ENCODE peak calls at places on chromosomes 1 and 21, in six cellular contexts. One of them, this sample, is unnamed.

GRCh38 chr1:94083653-94084052 is 37.3 kb downstream of the ABCA4 start:
- DNase-seq in cardiac muscle cell: no peak
- DNase-seq in endodermal cell: no peak
- DNase-seq in H9: no peak
- DNase-seq in hepatocyte: no peak
- DNase-seq in thoracic aorta: no peak
- DNase-seq in this sample: no peak

GRCh38 chr1:145918144-145918991 is at the start of gene PEX11B:
- DNase-seq in cardiac muscle cell: peak; percentile 89
- DNase-seq in endodermal cell: peak; percentile 95
- DNase-seq in H9: peak; percentile 88
- DNase-seq in thoracic aorta: peak; percentile 65
- DNase-seq in hepatocyte: peak; percentile 92
- DNase-seq in this sample: peak; percentile 97

GRCh38 chr21:41634211-41634694 is 126.3 kb upstream of the TMPRSS2 start:
- DNase-seq in hepatocyte: peak; percentile 80
- DNase-seq in endodermal cell: no peak
- DNase-seq in cardiac muscle cell: no peak
- DNase-seq in thoracic aorta: no peak
- DNase-seq in H9: peak; percentile 54
- DNase-seq in this sample: no peak

GRCh38 chr1:23964790-23965740 is 5.4 kb downstream of the PNRC2 start:
- DNase-seq in cardiac muscle cell: no peak
- DNase-seq in thoracic aorta: no peak
- DNase-seq in H9: no peak
- DNase-seq in hepatocyte: peak; percentile 25
- DNase-seq in endodermal cell: no peak
- DNase-seq in this sample: no peak

GRCh38 chr1:218171302-218171893 is 113.7 kb upstream of the RRP15 start:
- DNase-seq in H9: no peak
- DNase-seq in cardiac muscle cell: peak; percentile 31
- DNase-seq in endodermal cell: no peak
- DNase-seq in hepatocyte: peak; percentile 39
- DNase-seq in thoracic aorta: no peak
- DNase-seq in this sample: no peak

GRCh38 chr1:117659565-117660264 is 53.9 kb downstream of the TENT5C start:
- DNase-seq in cardiac muscle cell: no peak
- DNase-seq in hepatocyte: no peak
- DNase-seq in thoracic aorta: no peak
- DNase-seq in endodermal cell: no peak
- DNase-seq in H9: no peak
- DNase-seq in this sample: no peak

GRCh38 chr1:180536796-180537372 is 21.9 kb upstream of the OVAAL start:
- DNase-seq in endodermal cell: no peak
- DNase-seq in cardiac muscle cell: no peak
- DNase-seq in hepatocyte: no peak
- DNase-seq in H9: no peak
- DNase-seq in thoracic aorta: no peak
- DNase-seq in this sample: no peak

GRCh38 chr1:178096421-178096820 is 2.5 kb downstream of the RASAL2 start:
- DNase-seq in cardiac muscle cell: no peak
- DNase-seq in hepatocyte: no peak
- DNase-seq in H9: no peak
- DNase-seq in endodermal cell: no peak
- DNase-seq in thoracic aorta: no peak
- DNase-seq in this sample: no peak

GRCh38 chr21:43361493-43362296 is 65.2 kb downstream of the SIK1 start:
- DNase-seq in cardiac muscle cell: no peak
- DNase-seq in hepatocyte: peak; percentile 52
- DNase-seq in endodermal cell: no peak
- DNase-seq in H9: no peak
- DNase-seq in thoracic aorta: no peak
- DNase-seq in this sample: peak; percentile 55

GRCh38 chr1:44031051-44031899 is at the start of gene SLC6A9:
- DNase-seq in hepatocyte: peak; percentile 78
- DNase-seq in H9: peak; percentile 70
- DNase-seq in thoracic aorta: peak; percentile 44
- DNase-seq in endodermal cell: peak; percentile 88
- DNase-seq in cardiac muscle cell: peak; percentile 72
- DNase-seq in this sample: peak; percentile 64

GRCh38 chr21:32061755-32062154 is 188.9 kb downstream of the HUNK start:
- DNase-seq in cardiac muscle cell: no peak
- DNase-seq in thoracic aorta: no peak
- DNase-seq in hepatocyte: no peak
- DNase-seq in endodermal cell: no peak
- DNase-seq in H9: no peak
- DNase-seq in this sample: no peak

GRCh38 chr1:244083544-244083943 is 32.5 kb downstream of the ZBTB18 start:
- DNase-seq in cardiac muscle cell: no peak
- DNase-seq in thoracic aorta: no peak
- DNase-seq in endodermal cell: no peak
- DNase-seq in H9: no peak
- DNase-seq in hepatocyte: no peak
- DNase-seq in this sample: no peak

GRCh38 chr21:42315296-42315891 is at the start of gene TFF3:
- DNase-seq in hepatocyte: peak; percentile 64
- DNase-seq in H9: no peak
- DNase-seq in thoracic aorta: no peak
- DNase-seq in cardiac muscle cell: no peak
- DNase-seq in endodermal cell: no peak
- DNase-seq in this sample: no peak

GRCh38 chr1:79353224-79353623 is 346.7 kb upstream of the ADGRL4 start:
- DNase-seq in hepatocyte: peak; percentile 53
- DNase-seq in endodermal cell: peak; percentile 55
- DNase-seq in cardiac muscle cell: peak; percentile 66
- DNase-seq in H9: no peak
- DNase-seq in thoracic aorta: no peak
- DNase-seq in this sample: peak; percentile 31

GRCh38 chr1:53293123-53293522 is 34.7 kb downstream of the LRP8 start:
- DNase-seq in H9: no peak
- DNase-seq in hepatocyte: no peak
- DNase-seq in cardiac muscle cell: no peak
- DNase-seq in endodermal cell: no peak
- DNase-seq in thoracic aorta: peak; percentile 25
- DNase-seq in this sample: no peak

GRCh38 chr1:184399192-184399847 is 12.5 kb downstream of the C1orf21 start:
- DNase-seq in thoracic aorta: no peak
- DNase-seq in hepatocyte: no peak
- DNase-seq in H9: no peak
- DNase-seq in cardiac muscle cell: no peak
- DNase-seq in endodermal cell: no peak
- DNase-seq in this sample: no peak

GRCh38 chr1:150516050-150516591 is 569 bp downstream of the FALEC start:
- DNase-seq in H9: peak; percentile 41
- DNase-seq in hepatocyte: no peak
- DNase-seq in endodermal cell: peak; percentile 66
- DNase-seq in thoracic aorta: no peak
- DNase-seq in cardiac muscle cell: no peak
- DNase-seq in this sample: no peak

GRCh38 chr21:31727181-31727580 is 4.7 kb downstream of the SCAF4 start:
- DNase-seq in endodermal cell: no peak
- DNase-seq in cardiac muscle cell: no peak
- DNase-seq in hepatocyte: no peak
- DNase-seq in thoracic aorta: no peak
- DNase-seq in H9: no peak
- DNase-seq in this sample: no peak

GRCh38 chr1:161956097-161956496 is 67.6 kb downstream of the OLFML2B start:
- DNase-seq in thoracic aorta: no peak
- DNase-seq in hepatocyte: peak; percentile 13
- DNase-seq in cardiac muscle cell: no peak
- DNase-seq in endodermal cell: no peak
- DNase-seq in H9: no peak
- DNase-seq in this sample: no peak

GRCh38 chr1:228373681-228374571 is 32.7 kb downstream of the TRIM11 start:
- DNase-seq in cardiac muscle cell: no peak
- DNase-seq in endodermal cell: no peak
- DNase-seq in thoracic aorta: no peak
- DNase-seq in H9: no peak
- DNase-seq in hepatocyte: no peak
- DNase-seq in this sample: peak; percentile 0

GRCh38 chr1:246267896-246268295 is 239.2 kb downstream of the SMYD3 start:
- DNase-seq in H9: peak; percentile 30
- DNase-seq in cardiac muscle cell: no peak
- DNase-seq in thoracic aorta: no peak
- DNase-seq in hepatocyte: peak; percentile 23
- DNase-seq in endodermal cell: peak; percentile 64
- DNase-seq in this sample: no peak

DNA sequence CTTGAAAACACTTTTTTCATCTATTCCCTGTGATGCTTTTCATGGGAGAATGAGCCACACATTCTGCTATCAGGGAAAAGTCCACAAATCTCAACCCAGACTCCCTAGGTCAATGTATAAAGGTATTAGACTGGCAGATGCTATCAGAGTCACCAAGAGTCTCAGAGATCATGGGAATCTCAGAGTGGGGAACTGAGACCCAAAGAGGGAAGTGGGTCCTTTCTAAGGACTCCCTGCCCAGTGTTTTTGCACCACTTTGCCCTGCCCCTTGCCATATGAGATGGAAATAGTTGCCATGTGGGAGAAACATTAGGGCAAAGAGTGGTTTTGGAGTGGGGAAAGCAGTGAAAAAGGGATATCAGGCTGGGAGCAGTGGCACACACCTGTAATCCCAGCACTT is 19.1 kb upstream of the AZIN2 start:
- DNase-seq in thoracic aorta: no peak
- DNase-seq in endodermal cell: no peak
- DNase-seq in cardiac muscle cell: no peak
- DNase-seq in H9: no peak
- DNase-seq in hepatocyte: no peak
- DNase-seq in this sample: no peak
- H3K9me3 ChIP-seq in thoracic aorta: peaks cover 32% of the 10 kb centered on the region
- H3K9me3 ChIP-seq in endodermal cell: peaks cover 47% of the 10 kb centered on the region
- H3K9me3 ChIP-seq in cardiac muscle cell: no peaks in the 10 kb centered on the region
- H3K9me3 ChIP-seq in H9: peaks cover 15% of the 10 kb centered on the region
- H3K9me3 ChIP-seq in hepatocyte: peaks cover 12% of the 10 kb centered on the region
- H3K9me3 ChIP-seq in this sample: peaks cover 14% of the 10 kb centered on the region

GRCh38 chr1:30138891-30139290 is 584.5 kb downstream of the MATN1 start:
- DNase-seq in hepatocyte: no peak
- DNase-seq in cardiac muscle cell: no peak
- DNase-seq in H9: no peak
- DNase-seq in thoracic aorta: no peak
- DNase-seq in endodermal cell: no peak
- DNase-seq in this sample: no peak

GRCh38 chr1:30137001-30137400 is 586.4 kb downstream of the MATN1 start:
- DNase-seq in hepatocyte: no peak
- DNase-seq in endodermal cell: no peak
- DNase-seq in cardiac muscle cell: no peak
- DNase-seq in thoracic aorta: no peak
- DNase-seq in H9: no peak
- DNase-seq in this sample: no peak

GRCh38 chr1:30143517-30143916 is 579.9 kb downstream of the MATN1 start:
- DNase-seq in thoracic aorta: no peak
- DNase-seq in hepatocyte: no peak
- DNase-seq in H9: no peak
- DNase-seq in cardiac muscle cell: no peak
- DNase-seq in endodermal cell: no peak
- DNase-seq in this sample: no peak

GRCh38 chr1:30144831-30145230 is 578.6 kb downstream of the MATN1 start:
- DNase-seq in hepatocyte: no peak
- DNase-seq in thoracic aorta: no peak
- DNase-seq in H9: no peak
- DNase-seq in endodermal cell: no peak
- DNase-seq in cardiac muscle cell: no peak
- DNase-seq in this sample: no peak

GRCh38 chr1:30140566-30140965 is 582.8 kb downstream of the MATN1 start:
- DNase-seq in thoracic aorta: no peak
- DNase-seq in endodermal cell: peak; percentile 16
- DNase-seq in H9: no peak
- DNase-seq in hepatocyte: no peak
- DNase-seq in cardiac muscle cell: no peak
- DNase-seq in this sample: no peak
- H3K9me3 ChIP-seq in thoracic aorta: no peaks in the 10 kb centered on the region
- H3K9me3 ChIP-seq in endodermal cell: peaks cover 73% of the 10 kb centered on the region
- H3K9me3 ChIP-seq in H9: peaks cover 7% of the 10 kb centered on the region
- H3K9me3 ChIP-seq in hepatocyte: no peaks in the 10 kb centered on the region
- H3K9me3 ChIP-seq in cardiac muscle cell: no peaks in the 10 kb centered on the region
- H3K9me3 ChIP-seq in this sample: peaks cover 6% of the 10 kb centered on the region

GRCh38 chr1:248757784-248758195 is 2.2 kb upstream of the LYPD8 start:
- DNase-seq in H9: no peak
- DNase-seq in hepatocyte: no peak
- DNase-seq in thoracic aorta: no peak
- DNase-seq in cardiac muscle cell: no peak
- DNase-seq in endodermal cell: no peak
- DNase-seq in this sample: no peak

GRCh38 chr1:248756636-248757035 is 1.1 kb upstream of the LYPD8 start:
- DNase-seq in thoracic aorta: no peak
- DNase-seq in hepatocyte: no peak
- DNase-seq in endodermal cell: no peak
- DNase-seq in cardiac muscle cell: no peak
- DNase-seq in H9: no peak
- DNase-seq in this sample: no peak

GRCh38 chr1:248753715-248754280 is 1.8 kb downstream of the LYPD8 start:
- DNase-seq in hepatocyte: no peak
- DNase-seq in thoracic aorta: no peak
- DNase-seq in cardiac muscle cell: no peak
- DNase-seq in H9: no peak
- DNase-seq in endodermal cell: no peak
- DNase-seq in this sample: no peak

GRCh38 chr1:248756151-248756550 is 592 bp upstream of the LYPD8 start:
- DNase-seq in cardiac muscle cell: no peak
- DNase-seq in thoracic aorta: no peak
- DNase-seq in endodermal cell: no peak
- DNase-seq in hepatocyte: no peak
- DNase-seq in H9: no peak
- DNase-seq in this sample: no peak

DNA sequence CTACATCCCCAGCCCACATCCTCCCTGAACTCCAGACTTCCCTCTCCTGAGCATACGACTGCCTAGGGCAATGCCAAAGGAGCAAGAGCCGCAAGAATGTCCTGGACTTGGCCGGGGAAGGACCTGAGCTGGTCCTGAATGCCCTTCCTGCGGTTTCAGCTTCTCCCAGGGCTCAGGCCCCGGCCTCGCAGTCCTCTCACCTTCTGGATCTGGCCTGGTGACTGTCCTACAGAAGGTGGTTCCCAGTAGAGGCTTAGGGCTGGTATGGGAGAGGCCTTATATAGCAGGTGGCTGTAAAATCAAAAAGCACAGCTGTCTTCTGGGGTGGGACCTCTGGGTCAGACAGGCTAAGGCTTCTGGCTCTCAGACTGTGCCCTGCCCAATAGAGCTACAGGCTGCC is at the start of gene LYPD8:
- DNase-seq in H9: no peak
- DNase-seq in endodermal cell: no peak
- DNase-seq in thoracic aorta: no peak
- DNase-seq in hepatocyte: no peak
- DNase-seq in cardiac muscle cell: no peak
- DNase-seq in this sample: no peak
- H3K9me3 ChIP-seq in H9: peaks cover 93% of the 10 kb centered on the region
- H3K9me3 ChIP-seq in endodermal cell: peaks cover 85% of the 10 kb centered on the region
- H3K9me3 ChIP-seq in thoracic aorta: no peaks in the 10 kb centered on the region
- H3K9me3 ChIP-seq in hepatocyte: peaks cover 1% of the 10 kb centered on the region
- H3K9me3 ChIP-seq in cardiac muscle cell: no peaks in the 10 kb centered on the region
- H3K9me3 ChIP-seq in this sample: peaks cover 13% of the 10 kb centered on the region

DNA sequence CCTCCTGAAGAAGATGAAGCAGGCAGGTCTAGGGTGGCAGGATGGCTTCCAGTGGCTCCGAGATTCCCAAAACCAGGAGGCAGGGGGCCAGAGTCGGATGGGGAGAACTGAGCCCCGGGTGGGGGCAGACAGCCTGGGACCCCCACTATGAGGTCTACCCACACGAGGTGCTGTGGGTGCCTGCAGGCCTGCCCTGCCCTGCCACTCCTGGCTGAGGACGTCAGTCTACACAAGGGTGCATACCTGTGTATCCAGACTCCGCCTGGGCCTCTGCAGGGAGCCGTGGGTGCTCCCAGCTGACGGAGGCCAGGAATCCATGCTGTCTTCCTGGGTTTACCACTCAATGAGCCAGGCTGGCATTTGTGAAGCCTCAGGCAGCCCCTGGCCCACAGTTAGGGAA is 80.3 kb downstream of the PRDM16 start:
- DNase-seq in cardiac muscle cell: no peak
- DNase-seq in endodermal cell: no peak
- DNase-seq in thoracic aorta: no peak
- DNase-seq in hepatocyte: no peak
- DNase-seq in H9: no peak
- DNase-seq in this sample: no peak
- H3K9me3 ChIP-seq in cardiac muscle cell: no peaks in the 10 kb centered on the region
- H3K9me3 ChIP-seq in endodermal cell: no peaks in the 10 kb centered on the region
- H3K9me3 ChIP-seq in thoracic aorta: no peaks in the 10 kb centered on the region
- H3K9me3 ChIP-seq in hepatocyte: no peaks in the 10 kb centered on the region
- H3K9me3 ChIP-seq in H9: no peaks in the 10 kb centered on the region
- H3K9me3 ChIP-seq in this sample: no peaks in the 10 kb centered on the region

This sample was measured in WERI-Rb-1.